ENCODE peak calls at places on chromosomes 3 and 15, in eight cellular contexts. H is ACHN; Q is AML-193; T is activated naive CD4-positive, alpha-beta T cell treated with anti-CD3 and anti-CD28 coated beads for 36 hours; M is A172; P is CD4-positive, alpha-beta T cell; L is stimulated activated CD4-positive, alpha-beta T cell treated with anti-CD3 and anti-CD28 coated beads, Interleukin-1b, Interleukin-23, amount 100 ng/mL, for 24 hours; J is NCI-H1417. O is an unnamed sample.
A peak's percentile ranks its signal among the peaks of the same experiment; 100 is the strongest.

GRCh38 chr15:65595960-65596359 is 15.0 kb downstream of the INTS14 start:
- DNase-seq in H (peak; percentile 19), Q (no peak), T (peak; percentile 17), M (no peak), P (no peak), L (no peak), J (peak; percentile 67), O (no peak)

GRCh38 chr3:3699816-3700633 is 99.2 kb upstream of the LRRN1 start:
- DNase-seq in H (peak; percentile 3), Q (no peak), T (no peak), M (peak; percentile 58), P (no peak), L (no peak), J (peak; percentile 87), O (no peak)

GRCh38 chr3:170102421-170102820 is 64.6 kb downstream of the GPR160 start:
- DNase-seq in H (no peak), Q (no peak), T (no peak), M (no peak), P (no peak), L (no peak), J (no peak), O (no peak)

GRCh38 chr3:1444196-1444595 is 351.4 kb downstream of the CNTN6 start:
- DNase-seq in H (no peak), Q (no peak), T (no peak), M (no peak), P (no peak), L (no peak), J (no peak), O (no peak)

GRCh38 chr3:12227833-12228232 is 61.0 kb upstream of the PPARG start:
- DNase-seq in H (peak; percentile 88), Q (no peak), T (no peak), M (peak; percentile 91), P (no peak), L (no peak), J (no peak), O (peak; percentile 9)

GRCh38 chr3:171801738-171802600 is 8.3 kb downstream of the PLD1 start:
- DNase-seq in H (peak; percentile 24), Q (no peak), T (no peak), M (peak; percentile 92), P (no peak), L (no peak), J (no peak), O (no peak)

GRCh38 chr15:52960283-52960682 is 170.1 kb upstream of the ONECUT1 start:
- DNase-seq in H (no peak), Q (no peak), T (no peak), M (no peak), P (no peak), L (no peak), J (no peak), O (no peak)

GRCh38 chr3:54905230-54905888 is 22.5 kb downstream of the LRTM1 start:
- DNase-seq in H (peak; percentile 64), Q (no peak), T (no peak), M (no peak), P (no peak), L (no peak), J (no peak), O (no peak)

GRCh38 chr3:157132341-157132740 is 27.6 kb downstream of the CCNL1 start:
- DNase-seq in H (no peak), Q (no peak), T (no peak), M (no peak), P (no peak), L (no peak), J (no peak), O (no peak)

GRCh38 chr3:195080571-195081141 is 190.3 kb downstream of the XXYLT1 start:
- DNase-seq in H (peak; percentile 41), Q (no peak), T (no peak), M (peak; percentile 58), P (no peak), L (no peak), J (no peak), O (no peak)

GRCh38 chr15:48866141-48866563 is 11.8 kb upstream of the EID1 start:
- DNase-seq in H (no peak), Q (no peak), T (no peak), M (peak; percentile 30), P (no peak), L (no peak), J (no peak), O (no peak)

GRCh38 chr3:155548194-155548593 is 196.7 kb downstream of the PLCH1 start:
- DNase-seq in H (peak; percentile 40), Q (no peak), T (no peak), M (peak; percentile 18), P (no peak), L (no peak), J (no peak), O (no peak)

GRCh38 chr3:128273841-128274573 is 120.7 kb downstream of the EEFSEC start:
- DNase-seq in H (no peak), Q (no peak), T (no peak), M (no peak), P (no peak), L (no peak), J (no peak), O (no peak)

GRCh38 chr3:172321035-172321434 is 127.2 kb downstream of the GHSR start:
- DNase-seq in H (no peak), Q (no peak), T (no peak), M (no peak), P (no peak), L (no peak), J (no peak), O (no peak)

GRCh38 chr3:52233968-52234367 is 5.0 kb downstream of the TWF2 start:
- DNase-seq in H (no peak), Q (no peak), T (no peak), M (no peak), P (no peak), L (no peak), J (no peak), O (no peak)

GRCh38 chr3:197041875-197042488 is 12.4 kb upstream of the MELTF start:
- DNase-seq in H (no peak), Q (no peak), T (no peak), M (no peak), P (no peak), L (no peak), J (no peak), O (no peak)

GRCh38 chr3:195066441-195066841 is 204.5 kb downstream of the XXYLT1 start:
- DNase-seq in H (no peak), Q (no peak), T (no peak), M (no peak), P (no peak), L (no peak), J (no peak), O (no peak)

GRCh38 chr3:157122116-157122515 is 37.8 kb downstream of the CCNL1 start:
- DNase-seq in H (peak; percentile 73), Q (no peak), T (peak; percentile 52), M (peak; percentile 91), P (no peak), L (no peak), J (no peak), O (no peak)

GRCh38 chr3:23105048-23105447 is 98.1 kb upstream of the UBE2E2 start:
- DNase-seq in H (no peak), Q (no peak), T (no peak), M (no peak), P (no peak), L (no peak), J (peak; percentile 14), O (no peak)

GRCh38 chr15:28101201-28101600 is 2.1 kb upstream of the OCA2 start:
- DNase-seq in H (no peak), Q (no peak), T (no peak), M (no peak), P (no peak), L (no peak), J (no peak), O (no peak)

GRCh38 chr3:158347966-158348365 is 223.0 kb upstream of the MLF1 start:
- DNase-seq in H (no peak), Q (no peak), T (no peak), M (no peak), P (no peak), L (no peak), J (no peak), O (no peak)

GRCh38 chr3:14564741-14565140 is 24.6 kb upstream of the GRIP2 start:
- DNase-seq in H (no peak), Q (no peak), T (no peak), M (no peak), P (no peak), L (no peak), J (peak; percentile 52), O (no peak)